ENCODE peak calls at places on chromosomes 7 and 10, in seven cellular contexts. W is lower lobe of right lung; X is cardiac muscle cell; S is CD8-positive, alpha-beta T cell; P is kidney; Z is Karpas-422; G is NT2/D1. U is an unnamed sample.

GRCh38 chr7:127667017-127667670 is 15.2 kb downstream of the SND1 start:
- DNase-seq in W (no peak), X (no peak), S (no peak), P (no peak), Z (no peak), G (no peak), U (no peak)

GRCh38 chr10:69709366-69709941 is 79.4 kb downstream of the FAM241B start:
- DNase-seq in W (no peak), X (no peak), S (no peak), P (no peak), Z (no peak), G (no peak), U (no peak)

GRCh38 chr10:100983868-100984669 is 3.2 kb downstream of the MRPL43 start:
- DNase-seq in W (peak; percentile 26), X (no peak), S (no peak), P (peak; percentile 54), Z (no peak), G (no peak), U (no peak)

GRCh38 chr7:16753932-16754571 is 497 bp downstream of the TSPAN13 start:
- DNase-seq in W (peak; percentile 62), X (peak; percentile 81), S (no peak), P (peak; percentile 70), Z (no peak), G (peak; percentile 39), U (peak; percentile 64)

GRCh38 chr7:143965280-143965679 is 10.6 kb downstream of the OR2F1 start:
- DNase-seq in W (no peak), X (no peak), S (no peak), P (no peak), Z (no peak), G (no peak), U (peak; percentile 5)

GRCh38 chr7:126605553-126605952 is 647.2 kb downstream of the GRM8 start:
- DNase-seq in W (no peak), X (no peak), S (no peak), P (no peak), Z (no peak), G (no peak), U (no peak)

GRCh38 chr10:11869743-11870460 is 46.7 kb downstream of the PROSER2 start:
- DNase-seq in W (no peak), X (no peak), S (no peak), P (no peak), Z (no peak), G (no peak), U (no peak)

GRCh38 chr10:48306870-48307531 is 524 bp downstream of the MAPK8 start:
- DNase-seq in W (peak; percentile 79), X (peak; percentile 77), S (peak; percentile 56), P (peak; percentile 88), Z (peak; percentile 70), G (no peak), U (peak; percentile 70)

GRCh38 chr10:62277946-62278345 is 9.3 kb upstream of the RTKN2 start:
- DNase-seq in W (no peak), X (no peak), S (no peak), P (no peak), Z (no peak), G (no peak), U (no peak)

GRCh38 chr7:151665363-151665762 is 145.7 kb upstream of the RHEB start:
- DNase-seq in W (no peak), X (peak; percentile 64), S (no peak), P (peak; percentile 90), Z (no peak), G (no peak), U (peak; percentile 61)

GRCh38 chr7:158723266-158723665 is 18.7 kb upstream of the NCAPG2 start:
- DNase-seq in W (no peak), X (no peak), S (no peak), P (no peak), Z (no peak), G (no peak), U (no peak)

GRCh38 chr10:132066186-132066585 is 440 bp downstream of the JAKMIP3 start:
- DNase-seq in W (no peak), X (no peak), S (no peak), P (no peak), Z (no peak), G (no peak), U (no peak)

GRCh38 chr7:47786557-47787248 is 161.6 kb downstream of the PKD1L1 start:
- DNase-seq in W (no peak), X (no peak), S (no peak), P (peak; percentile 95), Z (no peak), G (peak; percentile 71), U (peak; percentile 81)

GRCh38 chr7:47783456-47784240 is 164.6 kb downstream of the PKD1L1 start:
- DNase-seq in W (no peak), X (no peak), S (no peak), P (peak; percentile 86), Z (no peak), G (no peak), U (peak; percentile 70)

GRCh38 chr7:47787249-47788069 is 160.8 kb downstream of the PKD1L1 start:
- DNase-seq in W (no peak), X (no peak), S (no peak), P (no peak), Z (no peak), G (no peak), U (no peak)

GRCh38 chr7:47788083-47788482 is 160.2 kb downstream of the PKD1L1 start:
- DNase-seq in W (no peak), X (no peak), S (no peak), P (no peak), Z (no peak), G (no peak), U (no peak)

DNA sequence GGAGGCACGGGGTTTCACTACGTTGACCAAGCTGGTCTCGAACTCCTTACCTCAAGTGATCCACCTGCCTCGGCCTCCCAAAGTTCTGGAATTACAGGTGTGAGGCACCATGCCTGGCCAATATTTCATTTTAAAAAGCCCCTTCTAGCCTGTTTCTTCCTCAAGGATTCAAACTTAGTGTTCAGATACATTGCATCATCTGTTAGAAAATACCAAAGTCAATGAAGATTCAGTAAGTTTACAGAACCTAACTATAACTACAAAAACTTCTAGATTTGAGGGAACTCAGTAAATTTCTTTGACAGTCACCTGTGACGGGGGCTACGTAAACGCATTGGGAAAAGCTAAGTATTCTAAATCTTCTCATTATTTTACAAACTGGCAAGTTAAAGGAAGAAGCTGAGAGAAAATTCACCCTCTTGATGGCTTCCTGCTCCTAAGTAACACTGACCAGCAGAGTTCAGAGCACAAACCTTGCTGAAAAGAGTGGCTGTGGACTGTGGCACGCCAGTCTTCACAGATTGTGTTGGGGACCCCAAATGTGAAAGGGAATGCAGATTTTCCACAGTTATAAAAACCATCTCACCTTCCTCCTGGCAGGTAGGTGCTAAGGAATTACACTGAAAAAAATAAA is 162.2 kb downstream of the PKD1L1 start:
- DNase-seq in W (no peak), X (no peak), S (no peak), P (no peak), Z (no peak), G (no peak), U (no peak)
- H3K4me1 ChIP-seq in W (peaks cover 22% of the 10 kb centered on the region), X (no peaks in the 10 kb centered on the region), S (no peaks in the 10 kb centered on the region), P (no peaks in the 10 kb centered on the region), Z (no peaks in the 10 kb centered on the region), G (no peaks in the 10 kb centered on the region), U (peaks cover 25% of the 10 kb centered on the region)

DNA sequence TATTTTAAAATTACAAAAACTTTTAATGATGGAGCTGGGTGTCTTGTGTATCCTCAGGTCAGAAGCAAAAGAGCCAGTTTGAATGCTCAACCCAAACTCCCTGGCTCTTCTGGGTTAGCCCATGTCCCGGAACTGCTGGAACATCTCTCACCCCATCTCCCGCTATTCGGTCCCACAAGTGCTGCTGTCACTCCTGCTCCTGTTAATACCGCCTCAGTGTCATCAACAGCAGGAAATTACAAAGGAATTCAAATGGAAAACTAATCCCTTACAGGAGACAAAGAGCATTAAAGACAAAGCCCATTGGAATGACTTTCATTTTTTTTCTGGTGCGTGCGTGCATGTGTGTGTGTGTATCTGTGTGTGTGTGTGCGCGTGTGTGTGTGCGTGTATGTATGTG is 112.0 kb upstream of the C7orf33 start:
- DNase-seq in W (no peak), X (no peak), S (no peak), P (no peak), Z (peak; percentile 5), G (peak; percentile 28), U (no peak)
- H3K4me1 ChIP-seq in W (no peaks in the 10 kb centered on the region), X (no peaks in the 10 kb centered on the region), S (no peaks in the 10 kb centered on the region), P (no peaks in the 10 kb centered on the region), Z (no peaks in the 10 kb centered on the region), G (no peaks in the 10 kb centered on the region), U (no peaks in the 10 kb centered on the region)

GRCh38 chr10:79139124-79139835 is 70.5 kb downstream of the ZMIZ1 start:
- DNase-seq in W (peak; percentile 69), X (peak; percentile 93), S (no peak), P (peak; percentile 92), Z (no peak), G (no peak), U (no peak)

GRCh38 chr10:79136227-79137005 is 67.7 kb downstream of the ZMIZ1 start:
- DNase-seq in W (no peak), X (no peak), S (no peak), P (no peak), Z (no peak), G (no peak), U (no peak)

GRCh38 chr10:79138449-79139123 is 69.8 kb downstream of the ZMIZ1 start:
- DNase-seq in W (no peak), X (no peak), S (no peak), P (no peak), Z (no peak), G (no peak), U (no peak)

GRCh38 chr10:79137404-79137803 is 68.6 kb downstream of the ZMIZ1 start:
- DNase-seq in W (no peak), X (no peak), S (no peak), P (no peak), Z (no peak), G (no peak), U (no peak)

GRCh38 chr10:79137826-79138225 is 69.1 kb downstream of the ZMIZ1 start:
- DNase-seq in W (no peak), X (no peak), S (peak; percentile 26), P (no peak), Z (peak; percentile 48), G (no peak), U (no peak)
- H3K4me1 ChIP-seq in W (peaks cover 90% of the 10 kb centered on the region), X (peaks cover 93% of the 10 kb centered on the region), S (peaks cover 41% of the 10 kb centered on the region), P (peaks cover 43% of the 10 kb centered on the region), Z (peaks cover 31% of the 10 kb centered on the region), G (peaks cover 25% of the 10 kb centered on the region), U (peaks cover 46% of the 10 kb centered on the region)

GRCh38 chr7:157033483-157034473 is 23.3 kb upstream of the MNX1 start:
- DNase-seq in W (no peak), X (no peak), S (no peak), P (no peak), Z (no peak), G (no peak), U (no peak)
- H3K4me1 ChIP-seq in W (no peaks in the 10 kb centered on the region), X (no peaks in the 10 kb centered on the region), S (no peaks in the 10 kb centered on the region), P (no peaks in the 10 kb centered on the region), Z (no peaks in the 10 kb centered on the region), G (no peaks in the 10 kb centered on the region), U (no peaks in the 10 kb centered on the region)

GRCh38 chr10:103672345-103672744 is 178.8 kb downstream of the NEURL1 start:
- DNase-seq in W (no peak), X (no peak), S (no peak), P (no peak), Z (no peak), G (no peak), U (no peak)

GRCh38 chr10:103669944-103670343 is 176.4 kb downstream of the NEURL1 start:
- DNase-seq in W (no peak), X (no peak), S (no peak), P (no peak), Z (no peak), G (no peak), U (no peak)

GRCh38 chr10:103673616-103674015 is 180.1 kb downstream of the NEURL1 start:
- DNase-seq in W (no peak), X (no peak), S (no peak), P (no peak), Z (no peak), G (no peak), U (no peak)

GRCh38 chr10:103671126-103671525 is 177.6 kb downstream of the NEURL1 start:
- DNase-seq in W (no peak), X (no peak), S (no peak), P (no peak), Z (no peak), G (no peak), U (no peak)

GRCh38 chr10:103671561-103671960 is 178.1 kb downstream of the NEURL1 start:
- DNase-seq in W (no peak), X (no peak), S (no peak), P (no peak), Z (no peak), G (no peak), U (no peak)
- H3K4me1 ChIP-seq in W (peaks cover 52% of the 10 kb centered on the region), X (no peaks in the 10 kb centered on the region), S (peaks cover 16% of the 10 kb centered on the region), P (peaks cover 6% of the 10 kb centered on the region), Z (no peaks in the 10 kb centered on the region), G (peaks cover 19% of the 10 kb centered on the region), U (peaks cover 28% of the 10 kb centered on the region)

U was measured in adrenal gland.